ENCODE peak calls at places on chromosomes 11 and 22, in four cellular contexts. K, N, C and A are unnamed samples.

GRCh38 chr22:29044657-29045176 is 16.9 kb downstream of the C22orf31 start:
- DNase-seq in K (no peak), N (no peak), C (peak), A (no peak)

GRCh38 chr22:50585781-50586180 is 3.1 kb upstream of the CHKB start:
- DNase-seq in N (no peak), K (no peak), C (no peak), A (no peak)

GRCh38 chr22:42920101-42920820 is 63.2 kb upstream of the ARFGAP3 start:
- DNase-seq in K (no peak), N (no peak), C (peak), A (no peak)

GRCh38 chr11:8933931-8934330 is 1.2 kb upstream of the C11orf16 start:
- DNase-seq in K (no peak), N (no peak), C (no peak), A (no peak)

GRCh38 chr22:47168900-47169800 is 406.7 kb downstream of the TBC1D22A start:
- DNase-seq in N (no peak), K (no peak), C (no peak), A (peak)

GRCh38 chr11:73308963-73309960 is 1.2 kb downstream of the ARHGEF17 start:
- DNase-seq in N (no peak), K (peak), C (peak), A (peak)

GRCh38 chr11:45405916-45406670 is 120.0 kb upstream of the SYT13 start:
- DNase-seq in C (no peak), K (no peak), N (no peak), A (no peak)

GRCh38 chr11:86243377-86243776 is 1.2 kb upstream of the EED start:
- DNase-seq in N (no peak), K (no peak), C (no peak), A (no peak)

GRCh38 chr22:37624017-37624365 is 15.4 kb downstream of the GGA1 start:
- DNase-seq in N (no peak), C (no peak), K (no peak), A (peak)

GRCh38 chr22:19052941-19053551 is 69.2 kb downstream of the DGCR2 start:
- DNase-seq in K (no peak), N (no peak), C (no peak), A (no peak)

GRCh38 chr22:38782402-38783094 is 11.4 kb downstream of the DNAL4 start:
- DNase-seq in C (peak), N (no peak), K (no peak), A (no peak)

GRCh38 chr11:455566-456147 is 5.6 kb downstream of the PTDSS2 start:
- DNase-seq in N (no peak), K (no peak), C (no peak), A (no peak)

GRCh38 chr11:33687733-33688479 is 12.7 kb downstream of the C11orf91 start:
- DNase-seq in N (no peak), K (peak), C (peak), A (no peak)

GRCh38 chr11:6431861-6432260 is 8.9 kb downstream of the HPX start:
- DNase-seq in N (no peak), C (peak), K (no peak), A (no peak)

GRCh38 chr22:37561209-37562048 is 1.1 kb downstream of the CDC42EP1 start:
- DNase-seq in K (peak), N (peak), C (peak), A (peak)

GRCh38 chr11:17516551-17517150 is 27.6 kb downstream of the USH1C start:
- DNase-seq in C (no peak), K (no peak), N (no peak), A (no peak)

GRCh38 chr11:11416917-11417316 is 63.9 kb upstream of the CSNK2A3 start:
- DNase-seq in K (no peak), C (peak), N (no peak), A (no peak)

GRCh38 chr11:36019722-36020121 is 75.9 kb downstream of the LDLRAD3 start:
- DNase-seq in C (no peak), N (no peak), K (no peak), A (no peak)

GRCh38 chr11:119612814-119613213 is 116.2 kb downstream of the NECTIN1 start:
- DNase-seq in K (no peak), N (no peak), C (no peak), A (no peak)

GRCh38 chr11:59102259-59102765 is 4.7 kb upstream of the FAM111B start:
- DNase-seq in C (peak), N (peak), K (peak), A (peak)

GRCh38 chr11:19093976-19094375 is 23.0 kb upstream of the ZDHHC13 start:
- DNase-seq in N (no peak), C (peak), K (no peak), A (no peak)

GRCh38 chr22:29062286-29062949 is 787 bp upstream of the C22orf31 start:
- DNase-seq in N (no peak), C (no peak), K (no peak), A (peak)

GRCh38 chr11:86117706-86118050 is 48.8 kb upstream of the PICALM start:
- DNase-seq in K (no peak), N (no peak), C (peak), A (no peak)

GRCh38 chr11:10623797-10624761 is 55.6 kb upstream of the LYVE1 start:
- DNase-seq in N (no peak), C (peak), K (no peak), A (peak)

GRCh38 chr11:125442946-125443345 is 53.1 kb downstream of the FEZ1 start:
- DNase-seq in K (no peak), C (no peak), N (no peak), A (no peak)

GRCh38 chr11:92500463-92500862 is 275.8 kb downstream of the FAT3 start:
- DNase-seq in K (no peak), C (no peak), N (no peak), A (no peak)

GRCh38 chr11:12922418-12922817 is 86.7 kb upstream of the RASSF10 start:
- DNase-seq in C (no peak), K (no peak), N (no peak), A (no peak)

GRCh38 chr11:8262552-8263108 is 1.0 kb downstream of the LMO1 start:
- DNase-seq in C (peak), N (no peak), K (peak), A (peak)

GRCh38 chr22:40180403-40180802 is 2.7 kb downstream of the TNRC6B start:
- DNase-seq in N (no peak), K (no peak), C (peak), A (no peak)

GRCh38 chr22:41576877-41577276 is 12.8 kb downstream of the PMM1 start:
- DNase-seq in C (peak), K (peak), N (no peak), A (peak)

GRCh38 chr11:128388182-128388815 is 199.1 kb downstream of the ETS1 start:
- DNase-seq in K (no peak), C (no peak), N (no peak), A (no peak)

GRCh38 chr11:78420255-78420764 is 2.7 kb upstream of the GAB2 start:
- DNase-seq in C (peak), K (no peak), N (peak), A (peak)

GRCh38 chr11:130522284-130522961 is 74.0 kb downstream of the ADAMTS15 start:
- DNase-seq in C (peak), N (no peak), K (peak), A (peak)

GRCh38 chr11:44651535-44652130 is 75.1 kb upstream of the TSPAN18 start:
- DNase-seq in N (no peak), K (no peak), C (no peak), A (no peak)

GRCh38 chr11:109320595-109320994 is 101.4 kb upstream of the C11orf87 start:
- DNase-seq in C (peak), K (no peak), N (no peak), A (no peak)